ENCODE peak calls at places on chromosomes 4 and X, in five cellular contexts. R is SJSA1, I is transverse colon, A is OCI-LY7, F is left ventricle myocardium inferior. Y is an unnamed sample.

GRCh38 chr4:147963839-147964238 is 232.0 kb downstream of the ARHGAP10 start:
- DNase-seq in R (no peak), I (no peak), A (no peak), F (no peak), Y (no peak)

GRCh38 chrX:15815779-15816452 is 25.6 kb downstream of the ZRSR2 start:
- DNase-seq in R (peak; percentile 14), I (peak; percentile 12), A (peak; percentile 31), F (no peak), Y (no peak)

GRCh38 chr4:110107868-110108267 is 90.5 kb downstream of the ELOVL6 start:
- DNase-seq in R (no peak), I (no peak), A (no peak), F (no peak), Y (no peak)

GRCh38 chr4:88533937-88534750 is 10.6 kb upstream of the PYURF start:
- DNase-seq in R (peak; percentile 75), I (no peak), A (no peak), F (no peak), Y (no peak)

GRCh38 chrX:9997041-9997440 is 29.9 kb downstream of the CLDN34 start:
- DNase-seq in R (no peak), I (no peak), A (no peak), F (no peak), Y (no peak)

GRCh38 chr4:54152846-54153600 is 53.1 kb downstream of the GSX2 start:
- DNase-seq in R (peak; percentile 53), I (no peak), A (no peak), F (no peak), Y (no peak)

GRCh38 chr4:54146139-54146538 is 46.2 kb downstream of the GSX2 start:
- DNase-seq in R (no peak), I (no peak), A (no peak), F (no peak), Y (peak; percentile 14)

GRCh38 chr4:158193171-158193749 is 17.0 kb upstream of the TMEM144 start:
- DNase-seq in R (peak; percentile 10), I (no peak), A (peak; percentile 13), F (no peak), Y (peak; percentile 17)

GRCh38 chrX:18873189-18873791 is 110.6 kb downstream of the PHKA2 start:
- DNase-seq in R (peak; percentile 59), I (no peak), A (no peak), F (no peak), Y (no peak)

GRCh38 chrX:3370656-3371055 is 24.2 kb upstream of the MXRA5 start:
- DNase-seq in R (no peak), I (no peak), A (no peak), F (no peak), Y (no peak)

DNA sequence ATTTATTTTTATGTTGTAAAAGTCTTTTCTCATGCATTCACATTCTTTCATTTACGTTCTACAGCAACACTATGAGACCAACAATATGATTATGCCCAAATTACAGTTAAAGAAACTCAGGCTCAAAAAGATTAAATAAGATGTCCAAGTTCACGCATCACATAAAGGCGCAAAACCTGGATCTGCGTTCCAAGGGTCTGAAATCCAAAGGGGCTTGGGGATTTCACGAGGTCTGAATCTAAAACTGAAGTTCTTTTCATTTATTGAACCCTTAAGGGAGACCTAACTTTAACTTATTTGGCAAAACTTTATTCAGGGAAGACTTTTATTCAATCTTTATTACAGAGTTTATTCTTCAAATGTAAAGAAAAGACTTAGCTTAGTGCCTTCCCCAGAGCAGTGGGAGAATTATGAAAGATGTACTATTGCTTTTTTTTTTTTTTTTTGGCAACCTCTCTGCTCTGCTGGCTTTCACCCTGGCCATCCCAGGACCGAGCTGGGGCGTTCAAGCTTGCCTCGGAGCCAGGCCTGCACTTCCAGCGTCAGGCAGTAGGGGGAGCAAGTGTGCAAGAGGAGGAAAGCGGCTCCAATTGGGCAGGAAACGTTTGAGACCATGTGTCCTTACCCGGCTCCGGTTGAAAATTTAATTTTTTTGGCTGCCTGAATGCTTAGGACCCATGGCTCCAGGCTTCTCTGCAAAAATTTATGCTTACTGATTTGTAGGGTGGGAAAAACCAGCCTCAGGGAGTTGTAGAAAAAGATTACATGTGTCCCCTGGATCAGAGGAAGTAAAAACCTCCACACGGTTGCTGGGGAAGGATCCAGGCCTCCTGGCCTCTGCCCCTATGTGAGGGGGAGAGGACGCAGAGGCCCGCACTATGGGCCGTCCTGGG is 344.3 kb upstream of the KLF3 start:
- DNase-seq in R (peak; percentile 84), I (peak; percentile 98), A (peak; percentile 70), F (peak; percentile 95), Y (peak; percentile 94)
- H3K4me3 ChIP-seq in R (no peak overlapping the region), I (peak overlapping the region; percentile 1), A (peak overlapping the region; percentile 32), F (peak overlapping the region; percentile 58), Y (peak overlapping the region; percentile 9)

GRCh38 chr4:73129319-73129718 is 59.8 kb upstream of the COX18 start:
- DNase-seq in R (no peak), I (no peak), A (no peak), F (no peak), Y (no peak)
- H3K36me3 ChIP-seq in R (peaks cover 64% of the 10 kb centered on the region), I (no peaks in the 10 kb centered on the region), A (peaks cover 92% of the 10 kb centered on the region), F (peaks cover 60% of the 10 kb centered on the region), Y (no peaks in the 10 kb centered on the region)

GRCh38 chrX:40145001-40145631 is 47.4 kb upstream of the BCOR start:
- DNase-seq in R (no peak), I (no peak), A (no peak), F (no peak), Y (peak; percentile 44)
- H3K4me3 ChIP-seq in R (no peak overlapping the region), I (no peak overlapping the region), A (no peak overlapping the region), F (peak overlapping the region; percentile 69), Y (no peak overlapping the region)

GRCh38 chr4:75527482-75527881 is 13.2 kb downstream of the THAP6 start:
- DNase-seq in R (no peak), I (no peak), A (no peak), F (no peak), Y (no peak)
- H3K36me3 ChIP-seq in R (peaks cover 24% of the 10 kb centered on the region), I (no peaks in the 10 kb centered on the region), A (peaks cover 87% of the 10 kb centered on the region), F (peaks cover 85% of the 10 kb centered on the region), Y (no peaks in the 10 kb centered on the region)

Y was measured in mucosa of descending colon.